ENCODE peak calls at places on chromosomes 6 and 20, in five cellular contexts. E is SK-N-SH, Y is HepG2, T is K562, B is GM12878. D is an unnamed sample.

GRCh38 chr6:30682181-30683117 is 4.0 kb downstream of the PPP1R18 start:
- DNase-seq in E (peak), Y (peak), T (peak), B (peak), D (peak)

GRCh38 chr6:39983193-39983592 is 48.9 kb upstream of the MOCS1 start:
- DNase-seq in E (no peak), Y (no peak), T (no peak), B (no peak), D (no peak)

GRCh38 chr20:17630806-17631195 is 51.2 kb downstream of the RRBP1 start:
- DNase-seq in E (no peak), Y (no peak), T (no peak), B (no peak), D (no peak)

GRCh38 chr6:165770430-165771082 is 107.5 kb upstream of the PDE10A start:
- DNase-seq in E (no peak), Y (no peak), T (no peak), B (no peak), D (no peak)

GRCh38 chr6:26327450-26328264 is 37.3 kb upstream of the BTN3A2 start:
- DNase-seq in E (peak), Y (peak), T (no peak), B (no peak), D (peak)

GRCh38 chr6:108744244-108744972 is 103.8 kb upstream of the ARMC2 start:
- DNase-seq in E (no peak), Y (peak), T (no peak), B (no peak), D (no peak)

GRCh38 chr20:10721112-10721896 is 47.5 kb upstream of the JAG1 start:
- DNase-seq in E (no peak), Y (no peak), T (no peak), B (no peak), D (no peak)

GRCh38 chr6:148471624-148472494 is 129.2 kb downstream of the SASH1 start:
- DNase-seq in E (no peak), Y (no peak), T (no peak), B (no peak), D (no peak)

GRCh38 chr6:113690255-113690956 is 166.7 kb upstream of the MARCKS start:
- DNase-seq in E (peak), Y (peak), T (no peak), B (peak), D (peak)

GRCh38 chr6:28142446-28142845 is 763 bp downstream of the ZKSCAN8 start:
- DNase-seq in E (no peak), Y (no peak), T (no peak), B (no peak), D (no peak)

GRCh38 chr6:2562721-2563120 is 188.0 kb downstream of the MYLK4 start:
- DNase-seq in E (peak), Y (no peak), T (no peak), B (no peak), D (no peak)

GRCh38 chr6:84464471-84464870 is 237.0 kb upstream of the CEP162 start:
- DNase-seq in E (no peak), Y (no peak), T (no peak), B (no peak), D (no peak)

GRCh38 chr6:116577486-116577885 is 6.2 kb downstream of the RWDD1 start:
- DNase-seq in E (no peak), Y (no peak), T (no peak), B (no peak), D (no peak)

GRCh38 chr6:46781478-46782378 is 11.5 kb upstream of the MEP1A start:
- DNase-seq in E (peak), Y (peak), T (peak), B (no peak), D (peak)

GRCh38 chr6:120355822-120356221 is 978.5 kb downstream of the TBC1D32 start:
- DNase-seq in E (peak), Y (no peak), T (no peak), B (no peak), D (no peak)

GRCh38 chr20:49872056-49872455 is 43.3 kb downstream of the SPATA2 start:
- DNase-seq in E (no peak), Y (no peak), T (no peak), B (no peak), D (no peak)

GRCh38 chr6:20876016-20876415 is 341.8 kb downstream of the CDKAL1 start:
- DNase-seq in E (peak), Y (no peak), T (no peak), B (no peak), D (peak)

GRCh38 chr6:161058746-161059145 is 67.2 kb downstream of the MAP3K4 start:
- DNase-seq in E (no peak), Y (no peak), T (no peak), B (no peak), D (no peak)

GRCh38 chr6:3825851-3826581 is 23.2 kb upstream of the FAM50B start:
- DNase-seq in E (peak), Y (peak), T (no peak), B (no peak), D (peak)

GRCh38 chr6:132114201-132114860 is 163.2 kb upstream of the CCN2 start:
- DNase-seq in E (no peak), Y (no peak), T (no peak), B (no peak), D (no peak)

GRCh38 chr6:107491791-107492674 is 2.1 kb downstream of the SOBP start:
- DNase-seq in E (no peak), Y (peak), T (no peak), B (no peak), D (no peak)

GRCh38 chr20:56400001-56400640 is 7.7 kb downstream of the CSTF1 start:
- DNase-seq in E (peak), Y (peak), T (peak), B (peak), D (peak)

GRCh38 chr6:144582939-144583613 is 297.9 kb downstream of the UTRN start:
- DNase-seq in E (peak), Y (no peak), T (no peak), B (peak), D (no peak)

GRCh38 chr6:12903246-12903645 is 186.7 kb downstream of the PHACTR1 start:
- DNase-seq in E (no peak), Y (no peak), T (no peak), B (no peak), D (no peak)

GRCh38 chr6:149234051-149234962 is 83.2 kb upstream of the TAB2 start:
- DNase-seq in E (no peak), Y (no peak), T (no peak), B (no peak), D (no peak)

GRCh38 chr6:46947497-46947896 is 25.8 kb upstream of the ADGRF5 start:
- DNase-seq in E (no peak), Y (no peak), T (no peak), B (no peak), D (no peak)

GRCh38 chr20:40635990-40636389 is 53.0 kb downstream of the MAFB start:
- DNase-seq in E (no peak), Y (no peak), T (no peak), B (no peak), D (no peak)

GRCh38 chr20:31806564-31807355 is 12.4 kb upstream of the MYLK2 start:
- DNase-seq in E (no peak), Y (no peak), T (no peak), B (no peak), D (no peak)

GRCh38 chr6:44176935-44177509 is 18.4 kb downstream of the CAPN11 start:
- DNase-seq in E (no peak), Y (no peak), T (no peak), B (peak), D (no peak)

GRCh38 chr20:14525439-14525838 is 188.0 kb upstream of the FLRT3 start:
- DNase-seq in E (no peak), Y (no peak), T (no peak), B (no peak), D (no peak)

GRCh38 chr20:25199473-25200265 is 4.2 kb downstream of the ENTPD6 start:
- DNase-seq in E (no peak), Y (no peak), T (no peak), B (no peak), D (no peak)

GRCh38 chr6:163438940-163439335 is 24.4 kb downstream of the QKI start:
- DNase-seq in E (peak), Y (peak), T (peak), B (no peak), D (no peak)

GRCh38 chr20:49888341-49889244 is 26.7 kb downstream of the SPATA2 start:
- DNase-seq in E (peak), Y (peak), T (peak), B (peak), D (peak)

GRCh38 chr6:83853178-83853967 is at the start of gene RIPPLY2:
- DNase-seq in E (peak), Y (no peak), T (no peak), B (no peak), D (no peak)

GRCh38 chr6:4561078-4561435 is 215.1 kb upstream of the CDYL start:
- DNase-seq in E (no peak), Y (no peak), T (no peak), B (no peak), D (no peak)

GRCh38 chr6:36075656-36076055 is 48.0 kb downstream of the MAPK14 start:
- DNase-seq in E (peak), Y (peak), T (peak), B (no peak), D (peak)

GRCh38 chr6:157075549-157076426 is 247.5 kb downstream of the TMEM242 start:
- DNase-seq in E (no peak), Y (no peak), T (no peak), B (peak), D (no peak)

GRCh38 chr20:61331542-61331941 is 79.5 kb downstream of the CDH4 start:
- DNase-seq in E (peak), Y (no peak), T (no peak), B (no peak), D (no peak)
- TF ChIP-seq REST in E (no peak), Y (peak), T (no peak), B (no peak), D (peak)

DNA sequence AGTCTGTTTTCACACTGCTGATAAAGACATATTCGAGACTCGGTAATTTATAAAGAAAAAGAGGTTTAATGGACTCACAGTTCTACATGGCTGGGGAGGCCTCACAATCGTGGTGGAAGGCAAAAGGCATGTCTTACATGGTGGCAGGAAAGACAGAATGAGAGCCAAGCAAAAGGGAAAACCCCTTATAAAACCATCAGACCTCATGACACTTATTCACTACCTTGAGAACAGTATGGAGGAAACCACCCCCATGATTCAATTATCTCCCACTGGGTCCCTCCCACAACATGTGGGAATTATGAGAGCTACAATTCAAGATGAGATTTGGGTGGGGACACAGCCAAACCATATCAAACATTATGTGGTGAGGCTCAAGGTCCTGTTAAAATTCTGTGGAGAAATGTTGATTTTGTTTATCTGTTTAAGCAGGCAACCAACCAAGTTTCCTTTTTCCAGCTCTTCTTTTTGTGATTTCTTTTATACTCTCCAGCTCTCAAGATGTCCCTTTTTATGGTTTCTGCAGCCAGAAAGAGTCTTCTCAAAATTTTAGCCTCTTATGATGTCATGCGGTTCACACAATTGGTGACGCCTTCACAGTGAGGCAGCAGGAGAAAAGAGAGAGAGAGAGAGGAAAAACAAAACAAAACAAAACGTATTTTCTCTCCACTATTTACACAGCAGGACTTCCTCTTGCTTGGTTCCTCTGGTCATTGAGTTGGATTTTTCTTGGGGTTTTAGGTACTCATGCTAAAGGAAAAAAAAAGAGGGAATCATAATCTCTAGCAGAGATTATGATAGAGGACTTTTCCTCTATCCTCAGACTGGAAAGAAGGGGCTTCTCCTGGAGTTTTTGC is 18.0 kb downstream of the AIG1 start:
- DNase-seq in E (no peak), Y (no peak), T (no peak), B (no peak), D (no peak)
- TF ChIP-seq CHD2 in E (no peak), Y (no peak), T (no peak), B (no peak), D (no peak)

DNA sequence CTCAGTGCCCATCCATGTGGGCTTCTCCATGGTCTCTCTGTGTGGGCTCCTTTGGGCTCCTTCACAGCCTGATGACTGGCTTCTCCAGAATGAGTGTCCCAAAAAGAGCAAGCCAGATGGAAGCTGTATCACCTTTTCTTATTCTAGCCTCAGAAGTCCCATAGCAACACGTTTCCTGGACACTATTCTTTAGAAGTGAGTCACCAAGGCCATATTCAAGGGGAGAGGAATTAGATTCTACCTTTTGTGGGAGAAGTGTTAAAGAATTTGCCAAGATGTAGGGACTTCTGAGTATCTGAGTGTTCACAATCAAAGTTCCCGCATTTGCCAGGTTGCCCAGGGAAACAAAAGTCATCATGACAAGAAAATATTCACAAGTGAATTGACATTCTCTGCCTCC is 20.7 kb upstream of the TBC1D22B start:
- DNase-seq in E (no peak), Y (no peak), T (no peak), B (no peak), D (no peak)
- TF ChIP-seq REST in E (no peak), Y (no peak), T (no peak), B (no peak), D (no peak)

GRCh38 chr6:110528051-110528929 is 51.9 kb upstream of the SLC22A16 start:
- DNase-seq in E (peak), Y (peak), T (peak), B (peak), D (peak)
- TF ChIP-seq CHD2 in E (no peak), Y (no peak), T (no peak), B (no peak), D (no peak)

D was measured in A549.